ENCODE peak calls at places on chromosomes 1 and 21, in ten cellular contexts. X, K, J, F, W, T, P, O, S and B are unnamed samples.

GRCh38 chr1:157113631-157114030 is 14.0 kb upstream of the ETV3L start:
- DNase-seq in X (no peak), K (no peak), J (peak; percentile 5), F (no peak), W (no peak), T (no peak), P (no peak), O (no peak), S (no peak), B (no peak)

GRCh38 chr1:93171549-93172050 is 8.6 kb downstream of the TMED5 start:
- DNase-seq in X (no peak), K (no peak), J (no peak), F (no peak), W (no peak), T (no peak), P (no peak), O (no peak), S (no peak), B (no peak)

GRCh38 chr1:1290238-1290731 is 10.0 kb downstream of the SCNN1D start:
- DNase-seq in X (no peak), K (peak; percentile 63), J (peak; percentile 87), F (peak; percentile 75), W (no peak), T (peak; percentile 83), P (peak; percentile 82), O (peak; percentile 86), S (no peak), B (no peak)

GRCh38 chr1:26471498-26472329 is 526 bp upstream of the HMGN2 start:
- DNase-seq in X (peak; percentile 80), K (peak; percentile 70), J (no peak), F (peak; percentile 88), W (peak; percentile 50), T (peak; percentile 69), P (peak; percentile 95), O (peak; percentile 67), S (no peak), B (peak; percentile 75)

GRCh38 chr1:38454749-38455441 is 404.7 kb downstream of the RRAGC start:
- DNase-seq in X (no peak), K (no peak), J (no peak), F (no peak), W (no peak), T (no peak), P (no peak), O (no peak), S (no peak), B (no peak)

GRCh38 chr1:200673952-200674823 is 4.5 kb upstream of the DDX59 start:
- DNase-seq in X (no peak), K (no peak), J (no peak), F (no peak), W (no peak), T (no peak), P (no peak), O (no peak), S (peak; percentile 97), B (no peak)

GRCh38 chr21:44348861-44349260 is 4.6 kb upstream of the TRPM2 start:
- DNase-seq in X (no peak), K (no peak), J (no peak), F (no peak), W (no peak), T (no peak), P (no peak), O (no peak), S (no peak), B (no peak)

GRCh38 chr21:31948681-31949080 is 75.9 kb downstream of the HUNK start:
- DNase-seq in X (no peak), K (no peak), J (no peak), F (peak; percentile 58), W (no peak), T (no peak), P (no peak), O (no peak), S (no peak), B (no peak)

GRCh38 chr1:177487481-177487880 is 316.7 kb downstream of the BRINP2 start:
- DNase-seq in X (no peak), K (no peak), J (peak; percentile 15), F (no peak), W (no peak), T (no peak), P (peak; percentile 40), O (no peak), S (no peak), B (no peak)

GRCh38 chr21:38506606-38507331 is 8.5 kb upstream of the ERG start:
- DNase-seq in X (no peak), K (peak; percentile 52), J (no peak), F (no peak), W (no peak), T (peak; percentile 61), P (no peak), O (peak; percentile 74), S (no peak), B (no peak)

GRCh38 chr21:33362044-33362555 is 37.3 kb downstream of the IFNAR1 start:
- DNase-seq in X (no peak), K (peak; percentile 69), J (no peak), F (peak; percentile 28), W (peak; percentile 88), T (peak; percentile 56), P (peak; percentile 54), O (peak; percentile 64), S (peak; percentile 51), B (no peak)

GRCh38 chr21:33357177-33357576 is 32.4 kb downstream of the IFNAR1 start:
- DNase-seq in X (no peak), K (no peak), J (no peak), F (no peak), W (no peak), T (no peak), P (no peak), O (no peak), S (no peak), B (no peak)

GRCh38 chr21:33359446-33359845 is 34.7 kb downstream of the IFNAR1 start:
- DNase-seq in X (no peak), K (no peak), J (no peak), F (no peak), W (no peak), T (no peak), P (no peak), O (no peak), S (no peak), B (no peak)

GRCh38 chr21:33360871-33361602 is 36.3 kb downstream of the IFNAR1 start:
- DNase-seq in X (peak; percentile 77), K (peak; percentile 82), J (peak; percentile 88), F (peak; percentile 81), W (peak; percentile 84), T (peak; percentile 89), P (peak; percentile 81), O (peak; percentile 89), S (no peak), B (peak; percentile 65)

GRCh38 chr21:33360281-33360680 is 35.5 kb downstream of the IFNAR1 start:
- DNase-seq in X (no peak), K (no peak), J (no peak), F (no peak), W (no peak), T (no peak), P (no peak), O (no peak), S (no peak), B (no peak)
- H3K27ac ChIP-seq in X (no peak overlapping the region), K (no peak overlapping the region), J (no peak overlapping the region), F (no peak overlapping the region), W (no peak overlapping the region), T (no peak overlapping the region), P (no peak overlapping the region), O (peak overlapping the region; percentile 85), S (peak overlapping the region; percentile 81), B (no peak overlapping the region)

DNA sequence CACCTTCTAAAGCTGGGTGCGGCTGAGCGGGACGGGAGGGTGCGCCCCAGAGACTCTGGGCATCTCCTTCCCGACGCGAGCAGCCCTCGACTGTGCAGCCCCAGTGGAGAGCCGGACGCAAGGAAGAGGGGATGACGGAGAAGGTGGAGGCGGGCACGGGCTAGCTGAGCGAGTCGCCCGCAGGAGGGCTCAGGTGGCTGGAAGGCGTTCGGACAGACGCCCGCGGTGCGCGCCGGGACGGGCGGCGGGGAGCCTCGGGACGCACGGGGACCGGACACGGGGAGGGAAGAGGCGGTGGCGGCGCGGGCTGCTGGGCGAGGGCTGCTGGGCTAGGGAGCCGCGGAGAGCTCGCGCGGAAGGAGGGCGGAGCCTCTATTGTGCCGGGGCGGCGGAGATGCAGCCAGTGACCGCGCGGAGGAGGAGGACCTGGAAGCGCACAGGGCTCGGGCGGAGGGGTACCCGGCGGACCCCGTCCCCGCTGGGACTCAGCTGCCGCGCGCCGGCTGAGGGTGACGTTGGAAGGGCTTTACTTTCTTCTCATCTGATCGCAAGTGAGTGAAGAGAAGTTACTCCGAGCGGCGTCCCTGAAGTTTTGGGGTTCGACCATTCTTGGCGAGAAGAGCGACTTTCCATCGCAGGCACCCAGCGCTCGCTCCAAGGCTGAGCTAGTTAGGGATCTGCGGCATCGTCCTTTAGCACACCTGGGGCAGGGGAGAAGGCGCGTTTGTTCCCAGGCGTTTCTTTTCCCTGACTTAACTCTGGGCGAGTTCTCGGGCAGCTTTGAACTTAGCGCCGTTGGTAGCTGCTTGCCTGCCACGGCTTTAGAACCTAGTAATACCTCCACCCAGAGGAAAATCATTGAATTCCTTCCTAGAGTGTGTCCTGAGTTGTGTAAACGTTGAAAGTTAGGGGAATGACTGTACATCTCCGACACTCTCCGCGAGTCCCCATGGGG is at the start of gene OLFML2B:
- DNase-seq in X (peak; percentile 81), K (peak; percentile 66), J (peak; percentile 75), F (peak; percentile 71), W (peak; percentile 21), T (peak; percentile 60), P (peak; percentile 68), O (peak; percentile 64), S (no peak), B (peak; percentile 38)
- H3K27ac ChIP-seq in X (peak within 1 kb of the TSS; percentile 75), K (peak within 1 kb of the TSS; percentile 82), J (no peak within 1 kb of the TSS), F (no peak within 1 kb of the TSS), W (no peak within 1 kb of the TSS), T (peak within 1 kb of the TSS; percentile 74), P (no peak within 1 kb of the TSS), O (no peak within 1 kb of the TSS), S (no peak within 1 kb of the TSS), B (peak within 1 kb of the TSS; percentile 7)

DNA sequence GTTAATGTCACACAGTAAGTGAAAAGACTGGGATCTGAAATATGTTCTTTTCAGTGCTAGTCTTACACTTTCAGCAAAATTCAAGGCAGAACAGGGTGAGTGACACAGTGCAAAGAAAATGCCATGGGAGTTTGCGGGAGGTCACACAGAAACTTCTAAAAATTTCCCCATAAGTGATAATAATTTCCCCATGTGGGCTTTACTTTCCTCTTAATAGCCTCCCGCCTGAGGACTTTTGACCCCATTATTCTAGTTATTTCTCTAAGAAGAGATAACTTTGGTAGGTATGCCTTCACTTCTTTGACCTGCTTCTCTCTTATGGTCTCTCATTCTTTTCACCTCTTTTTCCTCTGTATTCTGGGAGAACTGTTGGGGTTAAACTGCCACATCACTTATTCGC is 8.1 kb upstream of the DNAH14 start:
- DNase-seq in X (no peak), K (no peak), J (no peak), F (no peak), W (no peak), T (no peak), P (no peak), O (no peak), S (no peak), B (no peak)
- H3K27ac ChIP-seq in X (no peak overlapping the region), K (no peak overlapping the region), J (no peak overlapping the region), F (no peak overlapping the region), W (no peak overlapping the region), T (no peak overlapping the region), P (no peak overlapping the region), O (no peak overlapping the region), S (no peak overlapping the region), B (no peak overlapping the region)

GRCh38 chr1:86365890-86366289 is 30.2 kb downstream of the ODF2L start:
- DNase-seq in X (no peak), K (no peak), J (no peak), F (no peak), W (no peak), T (no peak), P (no peak), O (no peak), S (no peak), B (no peak)

GRCh38 chr1:86375688-86376087 is 20.4 kb downstream of the ODF2L start:
- DNase-seq in X (no peak), K (no peak), J (no peak), F (no peak), W (no peak), T (no peak), P (no peak), O (no peak), S (no peak), B (no peak)

GRCh38 chr1:86370627-86371026 is 25.5 kb downstream of the ODF2L start:
- DNase-seq in X (no peak), K (no peak), J (no peak), F (no peak), W (no peak), T (no peak), P (no peak), O (no peak), S (no peak), B (no peak)
- H3K27ac ChIP-seq in X (no peak overlapping the region), K (no peak overlapping the region), J (no peak overlapping the region), F (no peak overlapping the region), W (no peak overlapping the region), T (no peak overlapping the region), P (no peak overlapping the region), O (no peak overlapping the region), S (no peak overlapping the region), B (no peak overlapping the region)